ENCODE peak calls at places on chromosomes 6 and 20, in seven cellular contexts. W is mammary epithelial cell, R is PC-3, A is IMR-90, Q is astrocyte, T is H1, L is H9. V is an unnamed sample.
A peak's percentile ranks its signal among the peaks of the same experiment; 100 is the strongest.

GRCh38 chr20:57809661-57810172 is 99.9 kb upstream of the PMEPA1 start:
- DNase-seq in W (peak; percentile 71), T (no peak), L (no peak), A (no peak), Q (no peak), R (peak; percentile 68), V (peak; percentile 83)

GRCh38 chr6:27238010-27238983 is 9.2 kb upstream of the PRSS16 start:
- DNase-seq in L (peak; percentile 62), T (no peak), Q (no peak), R (no peak), W (peak; percentile 36), A (no peak), V (no peak)

GRCh38 chr6:161424421-161424820 is 150.6 kb upstream of the AGPAT4 start:
- DNase-seq in W (peak; percentile 29), R (peak; percentile 19), L (no peak), A (no peak), T (no peak), Q (no peak), V (no peak)

GRCh38 chr6:69690986-69691385 is 105.8 kb downstream of the LMBRD1 start:
- DNase-seq in Q (no peak), L (no peak), T (no peak), R (no peak), A (no peak), W (no peak), V (no peak)

GRCh38 chr6:77474286-77474956 is 11.1 kb upstream of the HTR1B start:
- DNase-seq in T (no peak), L (no peak), Q (no peak), A (no peak), R (no peak), W (no peak), V (no peak)

GRCh38 chr20:305745-306144 is 8.4 kb downstream of the ZCCHC3 start:
- DNase-seq in L (no peak), T (no peak), W (no peak), Q (no peak), A (no peak), R (no peak), V (no peak)

GRCh38 chr20:62899633-62900051 is 26.7 kb downstream of the DIDO1 start:
- DNase-seq in T (no peak), W (no peak), R (no peak), A (no peak), Q (no peak), L (no peak), V (no peak)

GRCh38 chr20:62959998-62960436 is 7.5 kb downstream of the SLC17A9 start:
- DNase-seq in Q (no peak), W (no peak), L (no peak), A (no peak), R (no peak), T (no peak), V (no peak)

GRCh38 chr6:123658848-123659247 is 22.1 kb upstream of the TRDN start:
- DNase-seq in A (no peak), W (no peak), Q (no peak), R (no peak), L (no peak), T (no peak), V (no peak)

GRCh38 chr20:45337367-45338120 is 10.7 kb downstream of the SDC4 start:
- DNase-seq in W (peak; percentile 81), T (no peak), A (peak; percentile 94), Q (peak; percentile 96), L (no peak), R (peak; percentile 78), V (peak; percentile 77)

GRCh38 chr6:118808794-118809668 is 84.9 kb upstream of the ASF1A start:
- DNase-seq in L (no peak), T (no peak), A (no peak), R (no peak), W (no peak), Q (no peak), V (no peak)

GRCh38 chr20:53594068-53595017 is 704 bp upstream of the ZNF217 start:
- DNase-seq in A (peak; percentile 90), L (peak; percentile 93), R (peak; percentile 98), T (peak; percentile 74), Q (peak; percentile 78), W (peak; percentile 85), V (peak; percentile 98)
- TF ChIP-seq CTCF in A (peak; percentile 24), L (peak; percentile 59), R (no peak), T (peak; percentile 40), Q (no peak), W (no peak), V (no peak)

DNA sequence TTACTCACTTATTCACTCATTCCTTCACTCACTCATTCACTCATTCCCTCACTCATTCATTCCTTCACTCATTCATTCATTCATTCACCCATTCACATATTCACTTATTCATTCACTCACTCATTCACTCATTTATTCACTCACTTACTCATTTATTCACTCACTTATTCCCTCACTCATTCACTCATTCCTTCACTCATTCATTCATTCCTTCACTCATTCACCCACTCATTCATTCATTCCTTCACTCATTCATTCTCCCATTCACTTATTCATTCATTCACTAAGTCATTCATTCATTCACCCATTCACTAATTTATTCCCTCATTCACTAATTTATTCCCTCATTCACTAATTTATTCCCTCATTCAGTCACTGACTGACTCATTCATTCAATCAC is 127.6 kb downstream of the EDN3 start:
- DNase-seq in R (no peak), W (no peak), L (no peak), T (no peak), A (no peak), Q (no peak), V (no peak)
- H3K9me3 ChIP-seq in R (no peaks in the 10 kb centered on the region), W (no peaks in the 10 kb centered on the region), L (no peaks in the 10 kb centered on the region), T (no peaks in the 10 kb centered on the region), A (peaks cover 8% of the 10 kb centered on the region), Q (peaks cover 11% of the 10 kb centered on the region), V (no peaks in the 10 kb centered on the region)

GRCh38 chr20:11588875-11589274 is 328.8 kb upstream of the BTBD3 start:
- DNase-seq in A (no peak), R (no peak), W (no peak), Q (no peak), L (no peak), T (no peak), V (no peak)
- H2AFZ ChIP-seq in A (no peak overlapping the region), R (no peak overlapping the region), W (no peak overlapping the region), Q (no peak overlapping the region), L (no peak overlapping the region), T (no peak overlapping the region), V (no peak overlapping the region)

GRCh38 chr6:137845460-137845859 is 21.6 kb upstream of the TNFAIP3 start:
- DNase-seq in T (no peak), W (no peak), A (peak; percentile 45), Q (no peak), R (peak; percentile 47), L (no peak), V (no peak)
- TF ChIP-seq CTCF in T (no peak), W (peak; percentile 45), A (peak; percentile 37), Q (no peak), R (peak; percentile 43), L (no peak), V (peak; percentile 34)

V was measured in PC-9.